ENCODE peak calls at places on chromosomes 11 and 22, in four cellular contexts. W is HCT116, J is fibroblast of lung, Z is upper lobe of right lung. S is an unnamed sample.

GRCh38 chr11:7551571-7551970 is 37.8 kb downstream of the PPFIBP2 start:
- DNase-seq in Z (no peak), W (no peak), J (peak; percentile 16), S (peak; percentile 72)

GRCh38 chr11:121416909-121417567 is 35.1 kb upstream of the SORL1 start:
- DNase-seq in J (peak; percentile 96), W (no peak), Z (peak; percentile 87), S (peak; percentile 91)

GRCh38 chr11:67265633-67266423 is 445 bp upstream of the GRK2 start:
- DNase-seq in W (no peak), J (peak; percentile 30), Z (peak; percentile 91), S (peak; percentile 85)

GRCh38 chr11:33040862-33041453 is 1.6 kb downstream of the TCP11L1 start:
- DNase-seq in W (no peak), J (no peak), Z (no peak), S (no peak)

GRCh38 chr22:33796494-33796893 is 123.8 kb downstream of the LARGE1 start:
- DNase-seq in W (no peak), J (no peak), Z (no peak), S (no peak)

GRCh38 chr11:130549393-130549999 is 101.1 kb downstream of the ADAMTS15 start:
- DNase-seq in W (no peak), Z (no peak), J (no peak), S (no peak)

GRCh38 chr11:39011822-39012221 is 2413.8 kb upstream of the RAG2 start:
- DNase-seq in Z (no peak), W (no peak), J (no peak), S (no peak)

GRCh38 chr11:17612221-17613188 is 65.4 kb downstream of the OTOG start:
- DNase-seq in Z (no peak), W (no peak), J (no peak), S (no peak)

GRCh38 chr22:39237276-39238123 is 7.3 kb downstream of the PDGFB start:
- DNase-seq in Z (no peak), J (no peak), W (no peak), S (no peak)

GRCh38 chr11:14672635-14673034 is 29.0 kb downstream of the PDE3B start:
- DNase-seq in W (no peak), J (peak; percentile 48), Z (no peak), S (peak; percentile 75)
- H3K27ac ChIP-seq in W (no peak overlapping the region), J (no peak overlapping the region), Z (no peak overlapping the region), S (no peak overlapping the region)

DNA sequence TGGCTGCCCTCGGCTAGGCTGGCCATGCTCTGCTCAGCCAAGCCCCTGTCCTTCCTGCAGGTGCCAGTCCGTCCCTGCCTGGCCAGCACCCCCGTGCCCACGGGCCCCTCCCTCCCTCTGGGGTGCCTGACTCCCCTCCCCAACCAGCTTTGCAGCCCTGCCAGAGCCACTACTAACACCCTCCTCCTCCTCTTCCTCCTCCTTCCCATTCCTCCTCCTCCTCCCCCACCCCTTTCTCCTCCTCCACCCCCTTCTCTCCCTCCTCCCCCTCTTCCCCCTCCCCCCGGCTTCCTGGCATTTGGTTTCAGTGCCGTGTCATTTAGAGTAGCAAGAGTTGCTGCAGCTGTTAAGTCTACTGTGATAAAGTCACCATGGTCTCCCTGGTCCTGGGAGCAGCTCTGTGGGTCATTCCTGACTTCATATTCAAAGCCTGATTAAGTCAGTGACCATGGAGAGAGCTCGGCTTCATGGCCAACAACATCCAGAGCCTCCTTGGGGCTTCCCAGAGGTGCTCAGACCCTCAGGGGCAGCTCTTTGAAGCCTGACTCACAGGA is 78.5 kb downstream of the PIWIL3 start:
- DNase-seq in Z (peak; percentile 88), W (no peak), J (peak; percentile 15), S (no peak)
- H3K4me3 ChIP-seq in Z (peak overlapping the region; percentile 35), W (no peak overlapping the region), J (no peak overlapping the region), S (no peak overlapping the region)

DNA sequence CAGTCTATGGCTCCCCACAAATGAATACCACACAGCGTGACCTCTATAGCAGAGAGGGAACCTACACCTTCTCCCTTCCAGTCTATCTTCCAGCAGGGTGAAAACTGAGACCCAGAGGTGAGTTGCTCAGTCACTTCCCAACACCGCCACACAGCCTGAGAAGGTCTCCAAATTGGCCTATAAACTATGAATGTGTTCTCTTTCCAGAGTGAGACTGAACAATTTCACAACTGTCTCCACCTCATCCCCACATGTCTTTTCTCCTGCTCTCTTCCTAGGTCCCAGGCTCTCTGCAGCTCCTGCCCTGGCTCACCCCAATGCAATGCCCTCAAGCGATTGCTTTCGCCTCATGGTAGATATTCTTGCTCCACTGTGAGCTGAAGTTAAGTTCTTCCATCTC is 14.0 kb downstream of the CLMP start:
- DNase-seq in Z (no peak), J (no peak), W (no peak), S (peak; percentile 61)
- H3K4me1 ChIP-seq in Z (peaks cover 2% of the 10 kb centered on the region), J (peaks cover 31% of the 10 kb centered on the region), W (no peaks in the 10 kb centered on the region), S (peaks cover 94% of the 10 kb centered on the region)

GRCh38 chr22:21982338-21982965 is at the start of gene TOP3B:
- DNase-seq in W (peak; percentile 43), Z (peak; percentile 92), J (peak; percentile 76), S (peak; percentile 92)
- H3K27ac ChIP-seq in W (peak within 1 kb of the TSS; percentile 70), Z (peak within 1 kb of the TSS; percentile 91), J (peak within 1 kb of the TSS; percentile 82), S (no peak within 1 kb of the TSS)

DNA sequence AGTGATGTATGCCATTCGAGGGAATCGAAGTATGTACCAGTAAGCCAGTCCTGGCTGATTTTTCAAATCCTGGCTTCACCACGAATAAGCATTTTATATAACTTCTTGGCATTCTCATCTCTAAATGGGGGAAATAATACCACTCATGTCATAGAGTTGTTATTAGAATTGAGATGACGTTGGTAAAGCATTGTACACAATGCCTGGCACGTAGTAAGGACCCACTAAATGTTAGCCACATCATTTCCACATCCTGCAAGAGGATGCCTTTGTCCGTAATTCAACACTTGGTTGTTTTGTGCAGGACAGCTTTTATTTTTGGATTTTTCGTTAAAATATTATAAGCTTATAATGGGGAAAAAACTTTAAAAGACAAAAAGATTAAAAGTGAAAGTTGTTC is 6.1 kb downstream of the DDX25 start:
- DNase-seq in W (no peak), Z (no peak), J (no peak), S (no peak)
- H3K4me3 ChIP-seq in W (no peak overlapping the region), Z (no peak overlapping the region), J (no peak overlapping the region), S (no peak overlapping the region)

GRCh38 chr11:1505480-1505879 is 18.9 kb upstream of the MOB2 start:
- DNase-seq in Z (no peak), W (no peak), J (no peak), S (no peak)

GRCh38 chr11:1508491-1508891 is 21.9 kb upstream of the MOB2 start:
- DNase-seq in W (no peak), J (no peak), Z (no peak), S (no peak)

GRCh38 chr11:1507381-1508140 is 21.0 kb upstream of the MOB2 start:
- DNase-seq in W (no peak), J (no peak), Z (no peak), S (no peak)

GRCh38 chr11:1508986-1509385 is 22.4 kb upstream of the MOB2 start:
- DNase-seq in W (no peak), Z (no peak), J (no peak), S (no peak)

GRCh38 chr11:1506981-1507380 is 20.4 kb upstream of the MOB2 start:
- DNase-seq in J (no peak), W (no peak), Z (no peak), S (no peak)
- H3K4me1 ChIP-seq in J (no peaks in the 10 kb centered on the region), W (no peaks in the 10 kb centered on the region), Z (peaks cover 49% of the 10 kb centered on the region), S (no peaks in the 10 kb centered on the region)

DNA sequence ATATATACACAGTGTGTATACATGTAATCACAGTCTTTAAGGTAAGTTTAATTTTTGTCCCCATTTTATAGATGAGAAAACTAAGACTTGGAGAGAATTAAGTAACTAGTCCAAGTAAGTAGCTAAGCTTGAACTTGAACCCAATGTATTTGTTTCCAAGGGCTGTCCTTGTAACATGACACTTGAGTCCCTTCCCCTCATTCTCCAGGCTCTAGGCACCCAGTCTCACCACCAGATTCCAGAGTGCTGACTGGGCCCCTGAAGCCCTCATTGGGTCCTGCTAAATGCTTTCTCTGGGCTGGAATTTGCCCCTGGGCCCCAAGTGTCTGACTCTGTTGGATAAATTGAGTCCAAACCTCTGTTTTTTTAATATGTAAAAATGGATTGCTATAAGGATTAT is 45.5 kb downstream of the ADM start:
- DNase-seq in J (peak; percentile 90), W (peak; percentile 80), Z (no peak), S (peak; percentile 56)
- H3K27ac ChIP-seq in J (no peak overlapping the region), W (peak overlapping the region; percentile 16), Z (no peak overlapping the region), S (peak overlapping the region; percentile 74)

GRCh38 chr11:103528046-103528445 is 418.8 kb downstream of the DYNC2H1 start:
- DNase-seq in J (no peak), Z (no peak), W (no peak), S (no peak)

GRCh38 chr11:103530257-103530656 is 421.0 kb downstream of the DYNC2H1 start:
- DNase-seq in J (peak; percentile 54), W (no peak), Z (no peak), S (peak; percentile 70)

GRCh38 chr11:103529217-103529684 is 420.0 kb downstream of the DYNC2H1 start:
- DNase-seq in J (peak; percentile 88), Z (no peak), W (no peak), S (peak; percentile 94)

GRCh38 chr11:103528596-103528995 is 419.4 kb downstream of the DYNC2H1 start:
- DNase-seq in J (peak; percentile 47), Z (no peak), W (no peak), S (peak; percentile 20)

GRCh38 chr11:103525069-103525468 is 415.8 kb downstream of the DYNC2H1 start:
- DNase-seq in Z (no peak), J (peak; percentile 90), W (no peak), S (peak; percentile 37)
- H3K4me3 ChIP-seq in Z (no peak overlapping the region), J (no peak overlapping the region), W (no peak overlapping the region), S (peak overlapping the region; percentile 12)

GRCh38 chr22:47375621-47376321 is 613.3 kb downstream of the TBC1D22A start:
- DNase-seq in Z (peak; percentile 44), W (no peak), J (no peak), S (no peak)
- H3K4me1 ChIP-seq in Z (no peaks in the 10 kb centered on the region), W (no peaks in the 10 kb centered on the region), J (no peaks in the 10 kb centered on the region), S (no peaks in the 10 kb centered on the region)